ENCODE peak calls at places on chromosome 9, in eight cellular contexts. T is LoVo; E is stimulated activated CD4-positive, alpha-beta T cell treated with anti-CD3 and anti-CD28 coated beads, Interleukin-4, amount 100 ng/mL, for 48 hours; U is activated naive CD8-positive, alpha-beta T cell treated with anti-CD3 and anti-CD28 coated beads, Interleukin-2, amount 50 U/mL, for 24 hours; H is IMR-90; X is brain microvascular endothelial cell; B is fibroblast of mammary gland; G is nephron progenitor cell. Q is an unnamed sample.

GRCh38 chr9:108270041-108270440 is 585.7 kb downstream of the ACTL7B start:
- DNase-seq in T (peak; percentile 73), E (no peak), U (no peak), H (peak; percentile 38), X (no peak), B (no peak), G (no peak), Q (peak; percentile 5)

GRCh38 chr9:37503736-37504135 is 18.0 kb downstream of the POLR1E start:
- DNase-seq in T (no peak), E (no peak), U (no peak), H (peak; percentile 16), X (peak; percentile 20), B (peak; percentile 31), G (no peak), Q (no peak)

GRCh38 chr9:87596862-87597261 is 99.2 kb downstream of the DAPK1 start:
- DNase-seq in T (no peak), E (no peak), U (no peak), H (no peak), X (no peak), B (no peak), G (no peak), Q (no peak)

GRCh38 chr9:3740690-3741419 is 215.1 kb upstream of the RFX3 start:
- DNase-seq in T (no peak), E (no peak), U (no peak), H (peak; percentile 10), X (no peak), B (peak; percentile 54), G (no peak), Q (no peak)

GRCh38 chr9:136864996-136865767 is 926 bp downstream of the EDF1 start:
- DNase-seq in T (no peak), E (no peak), U (no peak), H (no peak), X (no peak), B (no peak), G (no peak), Q (no peak)

GRCh38 chr9:2116073-2116472 is 100.9 kb downstream of the SMARCA2 start:
- DNase-seq in T (no peak), E (no peak), U (peak; percentile 4), H (no peak), X (peak; percentile 14), B (peak; percentile 27), G (no peak), Q (no peak)

GRCh38 chr9:107422189-107422802 is 67.3 kb downstream of the KLF4 start:
- DNase-seq in T (peak; percentile 68), E (peak; percentile 27), U (peak; percentile 30), H (peak; percentile 51), X (peak; percentile 64), B (peak; percentile 78), G (peak; percentile 78), Q (peak; percentile 69)

GRCh38 chr9:89502038-89502601 is 4.2 kb upstream of the SEMA4D start:
- DNase-seq in T (no peak), E (no peak), U (no peak), H (no peak), X (no peak), B (no peak), G (no peak), Q (no peak)

GRCh38 chr9:7507026-7507425 is 292.6 kb downstream of the DMAC1 start:
- DNase-seq in T (no peak), E (no peak), U (no peak), H (no peak), X (no peak), B (no peak), G (no peak), Q (no peak)

GRCh38 chr9:130246126-130246525 is 19.4 kb upstream of the HMCN2 start:
- DNase-seq in T (no peak), E (no peak), U (no peak), H (no peak), X (no peak), B (no peak), G (no peak), Q (no peak)

GRCh38 chr9:80004687-80005086 is 432.9 kb downstream of the TLE4 start:
- DNase-seq in T (no peak), E (no peak), U (no peak), H (no peak), X (no peak), B (no peak), G (no peak), Q (no peak)

GRCh38 chr9:129983891-129984290 is 59.1 kb downstream of the FNBP1 start:
- DNase-seq in T (peak; percentile 54), E (no peak), U (no peak), H (no peak), X (no peak), B (peak; percentile 70), G (no peak), Q (no peak)

GRCh38 chr9:36191290-36191645 is 547 bp downstream of the CLTA start:
- DNase-seq in T (no peak), E (peak; percentile 19), U (peak; percentile 46), H (no peak), X (no peak), B (no peak), G (peak; percentile 46), Q (peak; percentile 40)

GRCh38 chr9:112051812-112052211 is 123.3 kb downstream of the SUSD1 start:
- DNase-seq in T (no peak), E (no peak), U (no peak), H (no peak), X (peak; percentile 48), B (peak; percentile 92), G (no peak), Q (no peak)

GRCh38 chr9:132585954-132586829 is 3.8 kb downstream of the BARHL1 start:
- DNase-seq in T (no peak), E (no peak), U (no peak), H (no peak), X (no peak), B (no peak), G (peak; percentile 38), Q (no peak)

GRCh38 chr9:97243606-97244005 is 63.9 kb upstream of the CCDC180 start:
- DNase-seq in T (no peak), E (no peak), U (no peak), H (no peak), X (no peak), B (peak; percentile 62), G (no peak), Q (no peak)

GRCh38 chr9:99588299-99588698 is 233.4 kb upstream of the NR4A3 start:
- DNase-seq in T (no peak), E (no peak), U (no peak), H (no peak), X (no peak), B (no peak), G (no peak), Q (no peak)

GRCh38 chr9:106930477-106930876 is 67.5 kb downstream of the ZNF462 start:
- DNase-seq in T (no peak), E (no peak), U (no peak), H (no peak), X (no peak), B (no peak), G (no peak), Q (no peak)

GRCh38 chr9:34203275-34204010 is 24.6 kb downstream of the UBAP1 start:
- DNase-seq in T (no peak), E (no peak), U (no peak), H (no peak), X (no peak), B (peak; percentile 75), G (no peak), Q (no peak)

GRCh38 chr9:134778841-134779411 is 101.7 kb upstream of the FCN2 start:
- DNase-seq in T (peak; percentile 5), E (no peak), U (no peak), H (peak; percentile 46), X (peak; percentile 36), B (peak; percentile 63), G (peak; percentile 75), Q (peak; percentile 75)

GRCh38 chr9:137748741-137749140 is 128.8 kb upstream of the CACNA1B start:
- DNase-seq in T (no peak), E (no peak), U (no peak), H (no peak), X (no peak), B (no peak), G (no peak), Q (no peak)

GRCh38 chr9:134734270-134734669 is 92.7 kb downstream of the COL5A1 start:
- DNase-seq in T (peak; percentile 7), E (no peak), U (no peak), H (peak; percentile 62), X (peak; percentile 21), B (peak; percentile 83), G (no peak), Q (peak; percentile 11)

GRCh38 chr9:76898786-76899185 is 7.1 kb downstream of the PRUNE2 start:
- DNase-seq in T (no peak), E (no peak), U (no peak), H (no peak), X (no peak), B (no peak), G (no peak), Q (no peak)

GRCh38 chr9:17706347-17706746 is 127.5 kb downstream of the SH3GL2 start:
- DNase-seq in T (no peak), E (no peak), U (no peak), H (no peak), X (no peak), B (no peak), G (no peak), Q (no peak)

GRCh38 chr9:95515272-95516113 is 1.3 kb downstream of the PTCH1 start:
- DNase-seq in T (no peak), E (no peak), U (peak; percentile 34), H (no peak), X (no peak), B (no peak), G (peak; percentile 75), Q (peak; percentile 7)

GRCh38 chr9:107486674-107487520 is 2.7 kb downstream of the KLF4 start:
- DNase-seq in T (no peak), E (no peak), U (peak; percentile 4), H (no peak), X (no peak), B (peak; percentile 12), G (peak; percentile 34), Q (no peak)

GRCh38 chr9:18467696-18468095 is 6.3 kb upstream of the ADAMTSL1 start:
- DNase-seq in T (no peak), E (no peak), U (no peak), H (no peak), X (no peak), B (no peak), G (no peak), Q (no peak)